ENCODE peak calls at places on chromosomes 3 and 15, in nine cellular contexts. One of them, this sample, is unnamed.

GRCh38 chr3:14143826-14144225 is 19.0 kb downstream of the TMEM43 start:
- DNase-seq in GM10248: no peak
- DNase-seq in AG04450: peak
- DNase-seq in Calu3: peak
- DNase-seq in pancreas: peak
- DNase-seq in RWPE2: no peak
- DNase-seq in lower leg skin: no peak
- DNase-seq in OCI-LY7: no peak
- DNase-seq in A673: peak
- DNase-seq in this sample: no peak

GRCh38 chr3:141530133-141530768 is 43.4 kb downstream of the RASA2 start:
- DNase-seq in GM10248: no peak
- DNase-seq in AG04450: peak
- DNase-seq in Calu3: no peak
- DNase-seq in pancreas: no peak
- DNase-seq in RWPE2: no peak
- DNase-seq in lower leg skin: no peak
- DNase-seq in OCI-LY7: no peak
- DNase-seq in A673: peak
- DNase-seq in this sample: no peak

GRCh38 chr3:153463895-153464294 is 301.9 kb downstream of the RAP2B start:
- DNase-seq in GM10248: peak
- DNase-seq in AG04450: no peak
- DNase-seq in Calu3: no peak
- DNase-seq in pancreas: no peak
- DNase-seq in RWPE2: no peak
- DNase-seq in lower leg skin: no peak
- DNase-seq in OCI-LY7: peak
- DNase-seq in A673: no peak
- DNase-seq in this sample: peak

GRCh38 chr15:68278345-68279217 is 1.0 kb downstream of the FEM1B start:
- DNase-seq in GM10248: no peak
- DNase-seq in AG04450: no peak
- DNase-seq in Calu3: no peak
- DNase-seq in pancreas: no peak
- DNase-seq in RWPE2: peak
- DNase-seq in lower leg skin: peak
- DNase-seq in OCI-LY7: peak
- DNase-seq in A673: peak
- DNase-seq in this sample: no peak

GRCh38 chr3:14725015-14725431 is 50.1 kb downstream of the C3orf20 start:
- DNase-seq in GM10248: no peak
- DNase-seq in AG04450: peak
- DNase-seq in Calu3: no peak
- DNase-seq in pancreas: no peak
- DNase-seq in RWPE2: no peak
- DNase-seq in lower leg skin: no peak
- DNase-seq in OCI-LY7: no peak
- DNase-seq in A673: no peak
- DNase-seq in this sample: no peak

GRCh38 chr3:42503957-42504333 is 1.5 kb downstream of the VIPR1 start:
- DNase-seq in GM10248: no peak
- DNase-seq in AG04450: no peak
- DNase-seq in Calu3: no peak
- DNase-seq in pancreas: peak
- DNase-seq in RWPE2: peak
- DNase-seq in lower leg skin: peak
- DNase-seq in OCI-LY7: no peak
- DNase-seq in A673: no peak
- DNase-seq in this sample: no peak

GRCh38 chr3:71514621-71515020 is 68.9 kb downstream of the FOXP1 start:
- DNase-seq in GM10248: no peak
- DNase-seq in AG04450: no peak
- DNase-seq in Calu3: no peak
- DNase-seq in pancreas: no peak
- DNase-seq in RWPE2: peak
- DNase-seq in lower leg skin: no peak
- DNase-seq in OCI-LY7: no peak
- DNase-seq in A673: no peak
- DNase-seq in this sample: no peak

GRCh38 chr3:29409409-29409808 is 128.5 kb downstream of the RBMS3 start:
- DNase-seq in GM10248: no peak
- DNase-seq in AG04450: no peak
- DNase-seq in Calu3: no peak
- DNase-seq in pancreas: no peak
- DNase-seq in RWPE2: no peak
- DNase-seq in lower leg skin: no peak
- DNase-seq in OCI-LY7: no peak
- DNase-seq in A673: peak
- DNase-seq in this sample: no peak

GRCh38 chr3:100635273-100635701 is 25.9 kb downstream of the ADGRG7 start:
- DNase-seq in GM10248: no peak
- DNase-seq in AG04450: no peak
- DNase-seq in Calu3: peak
- DNase-seq in pancreas: peak
- DNase-seq in RWPE2: no peak
- DNase-seq in lower leg skin: no peak
- DNase-seq in OCI-LY7: no peak
- DNase-seq in A673: no peak
- DNase-seq in this sample: no peak

GRCh38 chr15:82570721-82571519 is 30.7 kb upstream of the RPS17 start:
- DNase-seq in GM10248: no peak
- DNase-seq in AG04450: no peak
- DNase-seq in Calu3: no peak
- DNase-seq in pancreas: no peak
- DNase-seq in RWPE2: no peak
- DNase-seq in lower leg skin: no peak
- DNase-seq in OCI-LY7: no peak
- DNase-seq in A673: no peak
- DNase-seq in this sample: no peak

GRCh38 chr3:180600473-180600872 is 1.5 kb upstream of the TTC14 start:
- DNase-seq in GM10248: no peak
- DNase-seq in AG04450: no peak
- DNase-seq in Calu3: no peak
- DNase-seq in pancreas: no peak
- DNase-seq in RWPE2: no peak
- DNase-seq in lower leg skin: peak
- DNase-seq in OCI-LY7: no peak
- DNase-seq in A673: no peak
- DNase-seq in this sample: no peak

DNA sequence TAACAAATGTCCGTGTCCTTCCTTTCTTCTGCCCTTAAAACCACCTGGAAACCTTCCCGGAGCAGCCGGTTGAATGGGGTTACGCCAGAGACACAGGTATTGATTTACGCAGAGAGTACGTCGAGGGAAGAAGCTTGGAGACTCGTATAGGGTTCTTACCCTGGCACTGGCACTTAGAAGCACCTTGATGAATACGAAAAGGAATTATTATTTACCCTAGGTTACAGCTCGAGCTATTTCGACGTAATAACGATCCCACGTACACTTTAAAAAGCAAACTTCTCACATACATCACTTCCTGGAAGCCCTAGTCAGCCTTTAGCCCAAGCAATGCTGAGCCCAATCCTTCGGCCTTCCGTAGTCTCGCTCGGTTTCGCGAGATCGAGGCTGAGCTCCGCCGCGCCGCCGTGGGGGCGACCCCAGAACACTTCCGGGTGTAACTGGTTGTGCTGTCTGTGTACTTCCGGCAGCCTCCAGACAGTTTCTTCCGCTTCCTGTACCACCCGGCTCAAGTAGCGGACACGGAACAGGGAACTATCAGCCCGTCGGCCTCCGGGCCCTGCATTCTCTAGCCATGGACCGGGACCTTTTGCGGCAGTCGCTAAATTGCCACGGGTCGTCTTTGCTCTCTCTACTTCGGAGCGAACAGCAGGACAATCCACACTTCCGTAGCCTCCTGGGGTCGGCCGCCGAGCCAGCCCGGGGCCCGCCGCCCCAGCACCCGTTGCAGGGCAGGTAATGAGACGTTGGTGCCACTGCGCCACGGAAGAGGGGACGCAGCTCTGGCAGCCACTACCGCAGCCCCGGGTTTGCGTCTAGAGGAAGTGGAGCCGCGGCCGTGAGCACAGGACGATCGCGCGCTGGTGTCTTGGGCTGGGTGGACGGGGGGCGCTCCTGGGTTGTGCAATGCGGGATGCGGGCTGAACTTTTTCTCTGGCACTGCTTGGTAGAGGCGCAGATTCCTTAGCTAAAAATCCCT is at the start of gene TTC14:
- DNase-seq in GM10248: peak
- DNase-seq in AG04450: peak
- DNase-seq in Calu3: peak
- DNase-seq in pancreas: peak
- DNase-seq in RWPE2: peak
- DNase-seq in lower leg skin: peak
- DNase-seq in OCI-LY7: peak
- DNase-seq in A673: peak
- DNase-seq in this sample: peak
- TF ChIP-seq CTCF in GM10248: peak
- TF ChIP-seq CTCF in AG04450: no peak
- TF ChIP-seq CTCF in Calu3: no peak
- TF ChIP-seq CTCF in pancreas: no peak
- TF ChIP-seq CTCF in RWPE2: no peak
- TF ChIP-seq CTCF in lower leg skin: no peak
- TF ChIP-seq CTCF in OCI-LY7: peak
- TF ChIP-seq CTCF in A673: peak
- TF ChIP-seq CTCF in this sample: peak

GRCh38 chr3:133440652-133441051 is 40.8 kb downstream of the BFSP2 start:
- DNase-seq in GM10248: no peak
- DNase-seq in AG04450: peak
- DNase-seq in Calu3: no peak
- DNase-seq in pancreas: no peak
- DNase-seq in RWPE2: no peak
- DNase-seq in lower leg skin: no peak
- DNase-seq in OCI-LY7: no peak
- DNase-seq in A673: no peak
- DNase-seq in this sample: no peak

GRCh38 chr3:133441867-133442270 is 42.0 kb downstream of the BFSP2 start:
- DNase-seq in GM10248: no peak
- DNase-seq in AG04450: no peak
- DNase-seq in Calu3: no peak
- DNase-seq in pancreas: no peak
- DNase-seq in RWPE2: no peak
- DNase-seq in lower leg skin: no peak
- DNase-seq in OCI-LY7: no peak
- DNase-seq in A673: no peak
- DNase-seq in this sample: no peak

GRCh38 chr3:133442518-133442917 is 42.7 kb downstream of the BFSP2 start:
- DNase-seq in GM10248: no peak
- DNase-seq in AG04450: no peak
- DNase-seq in Calu3: no peak
- DNase-seq in pancreas: no peak
- DNase-seq in RWPE2: no peak
- DNase-seq in lower leg skin: no peak
- DNase-seq in OCI-LY7: no peak
- DNase-seq in A673: no peak
- DNase-seq in this sample: no peak

GRCh38 chr3:133439563-133439962 is 39.7 kb downstream of the BFSP2 start:
- DNase-seq in GM10248: no peak
- DNase-seq in AG04450: no peak
- DNase-seq in Calu3: no peak
- DNase-seq in pancreas: no peak
- DNase-seq in RWPE2: no peak
- DNase-seq in lower leg skin: no peak
- DNase-seq in OCI-LY7: no peak
- DNase-seq in A673: no peak
- DNase-seq in this sample: no peak

GRCh38 chr3:133437391-133438093 is 37.7 kb downstream of the BFSP2 start:
- DNase-seq in GM10248: no peak
- DNase-seq in AG04450: no peak
- DNase-seq in Calu3: peak
- DNase-seq in pancreas: no peak
- DNase-seq in RWPE2: no peak
- DNase-seq in lower leg skin: no peak
- DNase-seq in OCI-LY7: no peak
- DNase-seq in A673: peak
- DNase-seq in this sample: no peak
- TF ChIP-seq CTCF in GM10248: no peak
- TF ChIP-seq CTCF in AG04450: peak
- TF ChIP-seq CTCF in Calu3: no peak
- TF ChIP-seq CTCF in pancreas: no peak
- TF ChIP-seq CTCF in RWPE2: no peak
- TF ChIP-seq CTCF in lower leg skin: no peak
- TF ChIP-seq CTCF in OCI-LY7: peak
- TF ChIP-seq CTCF in A673: no peak
- TF ChIP-seq CTCF in this sample: no peak

GRCh38 chr15:29259233-29259632 is 10.4 kb downstream of the NSMCE3 start:
- DNase-seq in GM10248: no peak
- DNase-seq in AG04450: no peak
- DNase-seq in Calu3: no peak
- DNase-seq in pancreas: no peak
- DNase-seq in RWPE2: no peak
- DNase-seq in lower leg skin: no peak
- DNase-seq in OCI-LY7: no peak
- DNase-seq in A673: no peak
- DNase-seq in this sample: no peak
- TF ChIP-seq CTCF in GM10248: no peak
- TF ChIP-seq CTCF in AG04450: no peak
- TF ChIP-seq CTCF in Calu3: no peak
- TF ChIP-seq CTCF in pancreas: no peak
- TF ChIP-seq CTCF in RWPE2: peak
- TF ChIP-seq CTCF in lower leg skin: no peak
- TF ChIP-seq CTCF in OCI-LY7: peak
- TF ChIP-seq CTCF in A673: no peak
- TF ChIP-seq CTCF in this sample: no peak

GRCh38 chr3:127820871-127821853 is 1.2 kb downstream of the MGLL start:
- DNase-seq in GM10248: peak
- DNase-seq in AG04450: no peak
- DNase-seq in Calu3: no peak
- DNase-seq in pancreas: no peak
- DNase-seq in RWPE2: no peak
- DNase-seq in lower leg skin: peak
- DNase-seq in OCI-LY7: no peak
- DNase-seq in A673: no peak
- DNase-seq in this sample: peak

GRCh38 chr3:127819086-127819485 is 3.2 kb downstream of the MGLL start:
- DNase-seq in GM10248: no peak
- DNase-seq in AG04450: no peak
- DNase-seq in Calu3: peak
- DNase-seq in pancreas: no peak
- DNase-seq in RWPE2: no peak
- DNase-seq in lower leg skin: peak
- DNase-seq in OCI-LY7: no peak
- DNase-seq in A673: no peak
- DNase-seq in this sample: no peak

GRCh38 chr3:127819656-127820055 is 2.7 kb downstream of the MGLL start:
- DNase-seq in GM10248: no peak
- DNase-seq in AG04450: no peak
- DNase-seq in Calu3: peak
- DNase-seq in pancreas: no peak
- DNase-seq in RWPE2: no peak
- DNase-seq in lower leg skin: peak
- DNase-seq in OCI-LY7: no peak
- DNase-seq in A673: no peak
- DNase-seq in this sample: no peak

GRCh38 chr3:127822166-127822835 is at the start of gene MGLL:
- DNase-seq in GM10248: no peak
- DNase-seq in AG04450: no peak
- DNase-seq in Calu3: peak
- DNase-seq in pancreas: no peak
- DNase-seq in RWPE2: no peak
- DNase-seq in lower leg skin: peak
- DNase-seq in OCI-LY7: no peak
- DNase-seq in A673: peak
- DNase-seq in this sample: no peak

GRCh38 chr3:127820221-127820870 is 2.0 kb downstream of the MGLL start:
- DNase-seq in GM10248: no peak
- DNase-seq in AG04450: no peak
- DNase-seq in Calu3: peak
- DNase-seq in pancreas: no peak
- DNase-seq in RWPE2: no peak
- DNase-seq in lower leg skin: peak
- DNase-seq in OCI-LY7: no peak
- DNase-seq in A673: peak
- DNase-seq in this sample: no peak
- TF ChIP-seq CTCF in GM10248: no peak
- TF ChIP-seq CTCF in AG04450: peak
- TF ChIP-seq CTCF in Calu3: peak
- TF ChIP-seq CTCF in pancreas: no peak
- TF ChIP-seq CTCF in RWPE2: no peak
- TF ChIP-seq CTCF in lower leg skin: no peak
- TF ChIP-seq CTCF in OCI-LY7: no peak
- TF ChIP-seq CTCF in A673: no peak
- TF ChIP-seq CTCF in this sample: no peak